ENCODE peak calls at places on chromosomes 4 and X, in six cellular contexts. K is SW 1271; H is NCI-H345; M is KBM-7; G is naive thymus-derived CD8-positive, alpha-beta T cell; J is stimulated activated CD8-positive, alpha-beta memory T cell treated with anti-CD3 and anti-CD28 coated beads, Interleukin-15, amount 100 ng/mL, for 48 hours. D is an unnamed sample.

GRCh38 chr4:182062458-182062857 is 180.7 kb upstream of the TENM3 start:
- DNase-seq in M (no peak), G (no peak), K (no peak), H (no peak), J (no peak), D (no peak)

GRCh38 chrX:28876901-28877300 is 289.7 kb downstream of the IL1RAPL1 start:
- DNase-seq in G (no peak), H (no peak), J (no peak), M (no peak), K (no peak), D (no peak)

GRCh38 chr4:137180349-137180748 is 351.9 kb downstream of the PCDH18 start:
- DNase-seq in K (no peak), J (no peak), M (no peak), G (no peak), H (no peak), D (no peak)

GRCh38 chr4:186227744-186228513 is 622 bp downstream of the KLKB1 start:
- DNase-seq in M (no peak), G (no peak), K (no peak), J (no peak), H (no peak), D (no peak)

GRCh38 chr4:178970433-178971140 is 1528.3 kb upstream of the AGA start:
- DNase-seq in J (no peak), M (no peak), H (no peak), G (no peak), K (no peak), D (no peak)

GRCh38 chr4:7241587-7242125 is 49.3 kb downstream of the SORCS2 start:
- DNase-seq in H (no peak), J (no peak), G (no peak), M (no peak), K (no peak), D (no peak)

GRCh38 chrX:130770615-130771014 is 132.4 kb downstream of the ENOX2 start:
- DNase-seq in G (no peak), M (no peak), H (no peak), J (no peak), K (peak; percentile 2), D (no peak)

GRCh38 chrX:19017271-19017670 is 33.4 kb upstream of the PHKA2 start:
- DNase-seq in J (no peak), M (peak; percentile 29), H (peak; percentile 12), G (no peak), K (no peak), D (no peak)

GRCh38 chr4:159594576-159594975 is 491.7 kb downstream of the RAPGEF2 start:
- DNase-seq in M (no peak), J (no peak), G (no peak), H (no peak), K (no peak), D (no peak)

GRCh38 chr4:26787461-26788340 is 72.9 kb upstream of the STIM2 start:
- DNase-seq in H (peak; percentile 71), K (no peak), M (peak; percentile 50), G (peak; percentile 39), J (peak; percentile 34), D (peak; percentile 62)

GRCh38 chrX:10709276-10709675 is 88.9 kb upstream of the MID1 start:
- DNase-seq in G (no peak), J (no peak), K (no peak), M (no peak), H (no peak), D (no peak)

GRCh38 chrX:72041901-72042859 is 89.5 kb downstream of the RTL5 start:
- DNase-seq in K (no peak), H (no peak), M (no peak), J (no peak), G (no peak), D (no peak)

GRCh38 chr4:91302120-91302519 is 1001.6 kb upstream of the GRID2 start:
- DNase-seq in K (no peak), H (no peak), J (no peak), G (no peak), M (no peak), D (no peak)

GRCh38 chr4:48175328-48175727 is 41.3 kb upstream of the TXK start:
- DNase-seq in G (no peak), J (no peak), K (no peak), M (no peak), H (no peak), D (no peak)

GRCh38 chr4:149409186-149410056 is 406.2 kb downstream of the IQCM start:
- DNase-seq in G (no peak), H (no peak), K (peak; percentile 59), M (no peak), J (no peak), D (peak; percentile 53)

GRCh38 chr4:24659241-24659961 is 75.0 kb upstream of the DHX15 start:
- DNase-seq in H (peak; percentile 85), K (no peak), M (no peak), G (no peak), J (no peak), D (no peak)

GRCh38 chr4:120842046-120842445 is 80.5 kb downstream of the PRDM5 start:
- DNase-seq in M (no peak), G (no peak), H (no peak), J (no peak), K (no peak), D (no peak)

GRCh38 chr4:20433101-20433705 is 181.5 kb downstream of the SLIT2 start:
- DNase-seq in G (no peak), M (no peak), H (no peak), K (no peak), J (no peak), D (no peak)

GRCh38 chr4:74104145-74104544 is 5.2 kb upstream of the CXCL2 start:
- DNase-seq in K (no peak), J (no peak), M (no peak), G (no peak), H (no peak), D (no peak)

GRCh38 chr4:188160406-188160805 is 21.2 kb downstream of the TRIML1 start:
- DNase-seq in M (no peak), H (no peak), G (no peak), K (no peak), J (no peak), D (no peak)

GRCh38 chrX:71930298-71930697 is 19.7 kb downstream of the NHSL2 start:
- DNase-seq in M (no peak), G (no peak), K (no peak), J (no peak), H (no peak), D (no peak)

GRCh38 chr4:99949034-99949998 is 759 bp downstream of the H2AZ1 start:
- DNase-seq in J (peak; percentile 81), G (peak; percentile 89), K (peak; percentile 48), H (peak; percentile 89), M (peak; percentile 98), D (peak; percentile 83)

GRCh38 chrX:24203072-24203808 is 53.7 kb downstream of the ZFX start:
- DNase-seq in K (no peak), H (no peak), J (no peak), G (no peak), M (no peak), D (no peak)

GRCh38 chr4:42397256-42397634 is at the start of gene SHISA3:
- DNase-seq in M (peak; percentile 81), H (no peak), G (no peak), J (no peak), K (peak; percentile 14), D (peak; percentile 83)

GRCh38 chrX:6149231-6149870 is 79.3 kb downstream of the NLGN4X start:
- DNase-seq in K (no peak), M (no peak), G (no peak), H (peak; percentile 82), J (no peak), D (no peak)

GRCh38 chrX:67692246-67692645 is 148.4 kb downstream of the AR start:
- DNase-seq in M (no peak), H (no peak), J (no peak), G (no peak), K (no peak), D (no peak)

GRCh38 chr4:169070071-169070894 is 60.2 kb upstream of the CBR4 start:
- DNase-seq in K (no peak), M (no peak), H (peak; percentile 89), J (no peak), G (no peak), D (peak; percentile 40)

GRCh38 chr4:159014896-159015295 is 88.0 kb upstream of the RAPGEF2 start:
- DNase-seq in H (no peak), M (no peak), K (no peak), G (no peak), J (no peak), D (no peak)

GRCh38 chr4:109302366-109303140 is at the start of gene COL25A1:
- DNase-seq in G (peak; percentile 55), H (no peak), J (peak; percentile 7), M (peak; percentile 83), K (no peak), D (peak; percentile 71)

GRCh38 chr4:99811850-99812249 is 4.8 kb upstream of the DAPP1 start:
- DNase-seq in H (no peak), J (no peak), G (peak; percentile 46), K (no peak), M (peak; percentile 78), D (no peak)